ENCODE peak calls at places on chromosome 1, in four cellular contexts. One of them, this sample, is unnamed.
A peak's percentile ranks its signal among the peaks of the same experiment; 100 is the strongest.

GRCh38 chr1:201275266-201275666 is 8.0 kb upstream of the PKP1 start:
- DNase-seq in left ventricle myocardium inferior: peak; percentile 73
- DNase-seq in uterus: no peak
- DNase-seq in IMR-90: peak; percentile 43
- DNase-seq in this sample: no peak

GRCh38 chr1:64687725-64688285 is 57.1 kb upstream of the RAVER2 start:
- DNase-seq in left ventricle myocardium inferior: no peak
- DNase-seq in uterus: no peak
- DNase-seq in IMR-90: peak; percentile 46
- DNase-seq in this sample: no peak

GRCh38 chr1:226674892-226675719 is 64.0 kb downstream of the ITPKB start:
- DNase-seq in left ventricle myocardium inferior: peak; percentile 49
- DNase-seq in uterus: no peak
- DNase-seq in IMR-90: no peak
- DNase-seq in this sample: no peak

GRCh38 chr1:41766546-41766945 is 152.2 kb downstream of the HIVEP3 start:
- DNase-seq in left ventricle myocardium inferior: no peak
- DNase-seq in uterus: no peak
- DNase-seq in IMR-90: no peak
- DNase-seq in this sample: no peak

GRCh38 chr1:248303324-248303723 is at the start of gene OR2T12:
- DNase-seq in left ventricle myocardium inferior: no peak
- DNase-seq in uterus: no peak
- DNase-seq in IMR-90: no peak
- DNase-seq in this sample: no peak

GRCh38 chr1:183870351-183871077 is 65.6 kb downstream of the RGL1 start:
- DNase-seq in left ventricle myocardium inferior: peak; percentile 61
- DNase-seq in uterus: peak; percentile 80
- DNase-seq in IMR-90: peak; percentile 39
- DNase-seq in this sample: no peak

GRCh38 chr1:204643503-204643902 is 42.0 kb downstream of the LRRN2 start:
- DNase-seq in left ventricle myocardium inferior: no peak
- DNase-seq in uterus: no peak
- DNase-seq in IMR-90: no peak
- DNase-seq in this sample: no peak

GRCh38 chr1:172144445-172145060 is 275.9 kb upstream of the C1orf105 start:
- DNase-seq in left ventricle myocardium inferior: peak; percentile 71
- DNase-seq in uterus: peak; percentile 86
- DNase-seq in IMR-90: peak; percentile 98
- DNase-seq in this sample: peak; percentile 84

GRCh38 chr1:59332983-59333382 is 36.1 kb downstream of the FGGY start:
- DNase-seq in left ventricle myocardium inferior: no peak
- DNase-seq in uterus: no peak
- DNase-seq in IMR-90: peak; percentile 75
- DNase-seq in this sample: no peak

GRCh38 chr1:61742620-61743431 is 546 bp downstream of the PATJ start:
- DNase-seq in left ventricle myocardium inferior: peak; percentile 59
- DNase-seq in uterus: peak; percentile 63
- DNase-seq in IMR-90: peak; percentile 35
- DNase-seq in this sample: no peak

GRCh38 chr1:248821101-248821500 is 4.6 kb downstream of the SH3BP5L start:
- DNase-seq in left ventricle myocardium inferior: no peak
- DNase-seq in uterus: no peak
- DNase-seq in IMR-90: peak; percentile 87
- DNase-seq in this sample: no peak

GRCh38 chr1:3775498-3776230 is 3.1 kb downstream of the SMIM1 start:
- DNase-seq in left ventricle myocardium inferior: peak; percentile 57
- DNase-seq in uterus: peak; percentile 49
- DNase-seq in IMR-90: peak; percentile 59
- DNase-seq in this sample: no peak

GRCh38 chr1:167698313-167698712 is 23.5 kb upstream of the MPZL1 start:
- DNase-seq in left ventricle myocardium inferior: no peak
- DNase-seq in uterus: no peak
- DNase-seq in IMR-90: no peak
- DNase-seq in this sample: no peak

GRCh38 chr1:76330993-76331603 is 256.6 kb downstream of the ST6GALNAC3 start:
- DNase-seq in left ventricle myocardium inferior: no peak
- DNase-seq in uterus: no peak
- DNase-seq in IMR-90: peak; percentile 77
- DNase-seq in this sample: no peak

GRCh38 chr1:187894349-187894748 is 1065.6 kb downstream of the PLA2G4A start:
- DNase-seq in left ventricle myocardium inferior: no peak
- DNase-seq in uterus: no peak
- DNase-seq in IMR-90: no peak
- DNase-seq in this sample: no peak

GRCh38 chr1:161834967-161835366 is 68.8 kb downstream of the ATF6 start:
- DNase-seq in left ventricle myocardium inferior: no peak
- DNase-seq in uterus: no peak
- DNase-seq in IMR-90: peak; percentile 20
- DNase-seq in this sample: no peak

GRCh38 chr1:51237714-51238403 is 1.8 kb downstream of the RNF11 start:
- DNase-seq in left ventricle myocardium inferior: no peak
- DNase-seq in uterus: no peak
- DNase-seq in IMR-90: peak; percentile 69
- DNase-seq in this sample: no peak

GRCh38 chr1:43316738-43317520 is 16.1 kb downstream of the TIE1 start:
- DNase-seq in left ventricle myocardium inferior: no peak
- DNase-seq in uterus: no peak
- DNase-seq in IMR-90: peak; percentile 5
- DNase-seq in this sample: no peak

GRCh38 chr1:245155186-245156040 is 628 bp downstream of the KIF26B start:
- DNase-seq in left ventricle myocardium inferior: no peak
- DNase-seq in uterus: no peak
- DNase-seq in IMR-90: peak; percentile 15
- DNase-seq in this sample: no peak
- H3K27ac ChIP-seq in left ventricle myocardium inferior: no peak overlapping the region
- H3K27ac ChIP-seq in uterus: no peak overlapping the region
- H3K27ac ChIP-seq in IMR-90: peak overlapping the region; percentile 4
- H3K27ac ChIP-seq in this sample: no peak overlapping the region

GRCh38 chr1:10802948-10803715 is 6.7 kb upstream of the CASZ1 start:
- DNase-seq in left ventricle myocardium inferior: no peak
- DNase-seq in uterus: no peak
- DNase-seq in IMR-90: no peak
- DNase-seq in this sample: no peak
- H3K27me3 ChIP-seq in left ventricle myocardium inferior: peaks cover 38% of the 10 kb centered on the region
- H3K27me3 ChIP-seq in uterus: no peaks in the 10 kb centered on the region
- H3K27me3 ChIP-seq in IMR-90: peaks cover 76% of the 10 kb centered on the region
- H3K27me3 ChIP-seq in this sample: no peaks in the 10 kb centered on the region

GRCh38 chr1:157173900-157174410 is 35.8 kb upstream of the ETV3 start:
- DNase-seq in left ventricle myocardium inferior: no peak
- DNase-seq in uterus: no peak
- DNase-seq in IMR-90: no peak
- DNase-seq in this sample: no peak
- H3K4me3 ChIP-seq in left ventricle myocardium inferior: no peak overlapping the region
- H3K4me3 ChIP-seq in uterus: no peak overlapping the region
- H3K4me3 ChIP-seq in IMR-90: no peak overlapping the region
- H3K4me3 ChIP-seq in this sample: no peak overlapping the region

GRCh38 chr1:115457295-115457694 is 119.2 kb upstream of the NGF start:
- DNase-seq in left ventricle myocardium inferior: no peak
- DNase-seq in uterus: no peak
- DNase-seq in IMR-90: no peak
- DNase-seq in this sample: no peak
- H3K27ac ChIP-seq in left ventricle myocardium inferior: no peak overlapping the region
- H3K27ac ChIP-seq in uterus: no peak overlapping the region
- H3K27ac ChIP-seq in IMR-90: no peak overlapping the region
- H3K27ac ChIP-seq in this sample: no peak overlapping the region

DNA sequence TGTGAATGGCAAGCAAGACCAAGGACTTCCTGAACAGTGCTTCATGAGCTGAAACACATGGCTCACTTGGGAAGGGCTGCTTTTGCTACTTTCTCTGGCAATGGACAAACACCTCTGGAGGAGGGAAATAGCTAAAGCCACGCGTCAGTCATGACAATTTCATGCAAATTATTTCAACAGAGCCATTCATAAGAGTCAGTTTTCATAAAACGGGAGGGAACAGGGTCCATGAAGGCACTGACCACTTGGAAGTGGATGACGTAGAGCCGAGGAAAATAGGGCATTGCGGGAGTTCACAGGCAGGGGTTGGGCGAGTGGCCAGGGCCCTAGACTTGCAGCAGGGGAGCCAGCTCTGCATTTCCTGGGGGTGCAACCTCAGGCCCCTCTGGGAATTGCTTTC is 43.9 kb downstream of the SDC3 start:
- DNase-seq in left ventricle myocardium inferior: no peak
- DNase-seq in uterus: no peak
- DNase-seq in IMR-90: no peak
- DNase-seq in this sample: no peak
- H3K27me3 ChIP-seq in left ventricle myocardium inferior: no peaks in the 10 kb centered on the region
- H3K27me3 ChIP-seq in uterus: no peaks in the 10 kb centered on the region
- H3K27me3 ChIP-seq in IMR-90: no peaks in the 10 kb centered on the region
- H3K27me3 ChIP-seq in this sample: no peaks in the 10 kb centered on the region

This sample was measured in thoracic aorta.